ENCODE peak calls at places on chromosome 13, in seven cellular contexts. Z, B, R, P, M, F and Y are unnamed samples.

GRCh38 chr13:21698975-21699679 is 28.3 kb downstream of the FGF9 start:
- DNase-seq in B (no peak), M (no peak), R (no peak), P (no peak), Z (no peak), F (no peak), Y (no peak)

GRCh38 chr13:76980075-76980718 is 11.7 kb upstream of the CLN5 start:
- DNase-seq in R (no peak), M (peak), P (peak), B (peak), Z (peak), F (peak), Y (no peak)

GRCh38 chr13:101398920-101399319 is 17.4 kb downstream of the NALCN start:
- DNase-seq in P (no peak), Z (no peak), B (no peak), F (no peak), R (no peak), M (no peak), Y (no peak)

GRCh38 chr13:28763887-28764286 is 45.1 kb upstream of the SLC46A3 start:
- DNase-seq in M (no peak), F (no peak), Z (no peak), B (no peak), P (no peak), R (no peak), Y (no peak)

GRCh38 chr13:57353831-57354230 is 186.8 kb downstream of the PRR20E start:
- DNase-seq in M (no peak), B (no peak), Z (no peak), P (no peak), R (no peak), F (no peak), Y (no peak)

GRCh38 chr13:99496322-99497142 is 4.7 kb upstream of the TM9SF2 start:
- DNase-seq in F (peak), R (peak), M (peak), P (peak), B (peak), Z (no peak), Y (peak)

GRCh38 chr13:49652691-49653305 is 24.5 kb downstream of the ARL11 start:
- DNase-seq in Z (no peak), P (peak), B (no peak), M (peak), R (no peak), F (peak), Y (no peak)

GRCh38 chr13:43196171-43196611 is 172.8 kb downstream of the DNAJC15 start:
- DNase-seq in B (no peak), R (no peak), Z (no peak), F (peak), P (no peak), M (no peak), Y (no peak)

GRCh38 chr13:91078093-91078679 is 269.3 kb upstream of the MIR17HG start:
- DNase-seq in F (no peak), R (no peak), B (no peak), Z (no peak), P (no peak), M (peak), Y (no peak)

GRCh38 chr13:71368301-71368700 is 498.7 kb downstream of the DACH1 start:
- DNase-seq in B (no peak), R (no peak), P (no peak), Z (no peak), M (no peak), F (no peak), Y (no peak)

GRCh38 chr13:30577381-30577780 is 40.3 kb upstream of the USPL1 start:
- DNase-seq in Z (no peak), R (no peak), P (no peak), B (no peak), M (peak), F (peak), Y (no peak)

GRCh38 chr13:20769091-20769490 is 4.7 kb downstream of the EEF1AKMT1 start:
- DNase-seq in B (no peak), R (no peak), P (no peak), Z (no peak), M (no peak), F (no peak), Y (no peak)

GRCh38 chr13:89783221-89783755 is 1564.2 kb upstream of the MIR17HG start:
- DNase-seq in P (no peak), Z (no peak), M (no peak), R (peak), F (no peak), B (no peak), Y (no peak)

GRCh38 chr13:110479648-110480047 is 81.9 kb downstream of the RAB20 start:
- DNase-seq in M (no peak), F (no peak), P (no peak), B (no peak), Z (no peak), R (no peak), Y (no peak)

GRCh38 chr13:102400619-102401125 is 1.2 kb downstream of the FGF14 start:
- DNase-seq in P (no peak), F (no peak), Z (no peak), B (no peak), R (no peak), M (no peak), Y (no peak)

GRCh38 chr13:51717786-51718398 is 86.1 kb downstream of the DHRS12 start:
- DNase-seq in R (no peak), Z (no peak), B (no peak), F (no peak), P (no peak), M (no peak), Y (no peak)

GRCh38 chr13:109156181-109156935 is 526.9 kb downstream of the MYO16 start:
- DNase-seq in R (no peak), B (no peak), Z (no peak), P (no peak), M (peak), F (no peak), Y (no peak)

GRCh38 chr13:95710313-95710712 is 33.4 kb downstream of the DNAJC3 start:
- DNase-seq in M (peak), B (no peak), F (no peak), P (no peak), Z (no peak), R (no peak), Y (no peak)

GRCh38 chr13:65830411-65831172 is 1399.5 kb downstream of the PCDH9 start:
- DNase-seq in B (no peak), F (no peak), Z (no peak), P (no peak), M (no peak), R (no peak), Y (no peak)

GRCh38 chr13:99203601-99204579 is 3.2 kb downstream of the UBAC2 start:
- DNase-seq in R (peak), M (no peak), B (no peak), F (no peak), P (no peak), Z (no peak), Y (no peak)

GRCh38 chr13:33236021-33236420 is 49.5 kb downstream of the STARD13 start:
- DNase-seq in B (no peak), F (no peak), M (no peak), R (no peak), Z (no peak), P (no peak), Y (no peak)

DNA sequence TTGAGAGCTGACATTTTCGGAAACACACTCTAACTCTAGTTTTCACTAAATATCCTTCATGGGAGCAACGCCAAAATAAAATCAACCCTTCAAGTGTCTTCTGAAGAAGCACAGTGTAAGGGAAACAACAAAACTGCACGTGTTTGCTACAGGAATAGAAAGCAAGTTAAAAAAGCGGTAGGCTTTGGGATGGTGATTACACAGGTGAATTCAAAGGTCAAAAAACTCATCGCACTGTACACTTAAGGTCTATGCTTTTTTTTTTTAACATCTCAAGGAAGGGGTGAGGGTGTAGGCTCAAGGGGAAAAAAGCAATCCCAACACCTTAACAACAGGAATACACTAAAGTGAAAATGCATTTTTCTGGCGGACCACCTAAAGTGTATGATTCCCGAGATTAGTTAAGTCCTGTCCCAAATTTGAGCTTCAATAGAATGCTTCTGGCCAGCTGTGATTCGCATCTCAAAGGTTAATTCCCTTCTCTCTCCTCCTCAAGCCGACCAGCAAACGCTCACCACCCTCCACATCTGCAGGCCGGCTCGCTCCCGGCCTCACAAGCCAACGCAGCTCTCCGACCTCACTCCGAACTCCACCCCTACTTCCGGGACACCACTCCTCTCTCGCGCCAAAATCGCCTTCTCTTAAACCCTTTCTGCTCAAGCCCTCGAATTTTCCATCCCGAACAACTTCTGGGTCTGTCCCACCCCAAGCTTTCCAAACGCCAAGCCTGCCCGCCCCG is 1.1 kb downstream of the ARGLU1 start:
- DNase-seq in Z (no peak), M (peak), R (no peak), P (peak), B (peak), F (peak), Y (peak)
- TF ChIP-seq POLR2A in Z (no peak), M (no peak), R (no peak), P (peak), B (no peak), F (peak), Y (no peak)

GRCh38 chr13:114130131-114130707 is 2.2 kb downstream of the RASA3 start:
- DNase-seq in Z (no peak), M (no peak), P (no peak), R (no peak), F (no peak), B (no peak), Y (no peak)

GRCh38 chr13:114128348-114128623 is 4.1 kb downstream of the RASA3 start:
- DNase-seq in M (no peak), Z (no peak), R (no peak), P (no peak), F (no peak), B (no peak), Y (no peak)

GRCh38 chr13:114129649-114130062 is 2.8 kb downstream of the RASA3 start:
- DNase-seq in P (no peak), B (no peak), F (no peak), R (no peak), M (no peak), Z (no peak), Y (no peak)

GRCh38 chr13:114127473-114128347 is 4.7 kb downstream of the RASA3 start:
- DNase-seq in R (no peak), P (no peak), Z (no peak), M (no peak), B (no peak), F (no peak), Y (no peak)

DNA sequence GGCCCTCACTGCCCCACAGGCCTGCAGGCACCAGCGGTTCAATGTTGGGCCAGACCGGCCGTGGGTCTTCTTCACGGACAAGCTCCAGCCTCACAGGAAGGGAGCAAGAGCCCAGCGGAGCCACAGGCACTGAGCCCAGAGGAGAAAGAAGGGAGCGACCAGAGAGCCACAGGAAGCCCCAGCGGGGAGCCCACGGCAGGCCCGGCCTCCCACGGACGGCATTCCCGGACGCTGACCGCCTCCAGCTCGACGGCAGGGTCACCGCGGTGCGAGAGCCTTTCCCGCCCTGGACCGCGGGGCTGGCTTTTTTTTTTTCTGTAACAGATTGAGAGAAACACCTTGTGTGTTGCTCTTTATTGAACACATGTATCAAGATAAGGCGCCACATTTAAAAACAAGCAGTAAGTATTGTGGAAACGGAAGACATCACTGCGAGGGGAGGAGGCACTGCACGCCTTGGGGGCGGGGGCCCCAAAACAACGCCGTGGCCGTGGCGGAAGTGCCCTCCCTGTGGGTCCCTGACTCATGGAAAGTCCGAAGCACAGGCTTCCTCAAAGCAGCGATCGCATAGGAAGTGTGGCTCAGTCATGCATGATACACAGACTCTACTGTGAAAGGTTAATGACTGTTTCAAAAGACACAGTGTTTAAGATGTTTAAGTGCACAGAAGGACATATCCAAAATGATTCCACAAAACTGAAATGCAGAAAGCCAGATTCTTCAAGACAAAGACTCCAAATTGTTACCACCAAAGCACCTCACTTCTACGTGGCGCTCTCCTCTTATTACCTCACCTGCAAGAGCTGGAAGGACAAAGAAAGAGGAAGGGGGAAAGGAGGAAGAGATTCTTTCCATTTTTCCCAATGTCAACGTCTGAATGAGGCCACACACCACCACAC is 3.5 kb downstream of the RASA3 start:
- DNase-seq in B (peak), M (no peak), P (peak), F (peak), Z (no peak), R (no peak), Y (peak)
- TF ChIP-seq POLR2A in B (no peak), M (no peak), P (peak), F (peak), Z (no peak), R (no peak), Y (peak)

GRCh38 chr13:24622481-24622880 is 57.7 kb upstream of the ATP12A start:
- DNase-seq in P (no peak), Z (no peak), B (no peak), R (no peak), M (no peak), F (no peak), Y (no peak)
- TF ChIP-seq POLR2A in P (no peak), Z (no peak), B (no peak), R (no peak), M (no peak), F (no peak), Y (no peak)

GRCh38 chr13:113327766-113328391 is 30.8 kb downstream of the LAMP1 start:
- DNase-seq in R (no peak), M (no peak), B (no peak), P (no peak), Z (no peak), F (no peak), Y (no peak)
- TF ChIP-seq POLR2A in R (no peak), M (no peak), B (no peak), P (no peak), Z (no peak), F (no peak), Y (no peak)

DNA sequence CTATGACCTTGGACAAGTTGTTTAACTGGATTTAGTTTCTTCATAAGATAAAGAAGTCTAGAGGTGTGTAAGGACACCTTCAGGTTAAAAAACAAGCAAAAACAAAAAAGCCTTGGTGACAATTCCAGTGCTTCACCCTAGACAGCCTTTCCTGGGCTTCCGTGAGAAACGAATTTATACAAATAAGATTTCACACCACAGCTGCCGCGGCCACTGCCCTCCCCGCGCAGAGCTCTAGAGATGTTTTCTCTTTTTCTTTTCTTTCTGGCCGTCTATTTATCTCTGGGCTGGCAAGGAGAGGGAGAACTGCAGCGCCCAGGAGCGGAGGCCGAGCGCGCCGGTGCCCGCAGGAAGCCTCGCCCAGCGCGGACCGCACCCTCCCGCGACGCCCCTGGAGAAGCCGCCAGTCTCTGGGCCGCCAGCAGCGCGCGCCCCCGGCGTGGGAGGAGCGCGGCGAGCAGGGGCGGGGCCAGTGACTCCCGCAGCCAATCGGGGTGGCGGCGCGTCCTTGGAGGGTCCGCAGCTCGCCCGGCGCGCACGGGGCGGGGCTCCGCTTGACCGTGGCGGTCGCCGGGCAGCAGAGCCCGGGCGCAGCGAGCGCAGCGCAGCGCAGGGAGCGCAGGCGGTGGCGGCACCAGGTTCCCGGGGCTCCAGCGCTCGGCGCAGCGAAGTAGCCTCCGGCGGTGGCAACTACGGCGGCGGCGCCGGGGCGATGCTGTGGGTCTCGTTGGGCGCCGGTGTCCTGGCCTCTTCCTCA is 107.0 kb downstream of the RXFP2 start:
- DNase-seq in Z (peak), R (no peak), P (peak), M (peak), F (peak), B (peak), Y (peak)
- TF ChIP-seq POLR2A in Z (no peak), R (no peak), P (peak), M (no peak), F (no peak), B (no peak), Y (no peak)

GRCh38 chr13:60396008-60396782 is 825 bp upstream of the TDRD3 start:
- DNase-seq in B (peak), R (peak), M (peak), F (peak), P (peak), Z (peak), Y (peak)

GRCh38 chr13:60396783-60397692 is at the start of gene TDRD3:
- DNase-seq in P (peak), M (peak), F (peak), B (peak), Z (peak), R (peak), Y (peak)

GRCh38 chr13:60398949-60399589 is 2.0 kb downstream of the TDRD3 start:
- DNase-seq in R (no peak), B (no peak), M (no peak), Z (no peak), P (no peak), F (no peak), Y (no peak)

GRCh38 chr13:60398438-60398891 is 1.4 kb downstream of the TDRD3 start:
- DNase-seq in B (no peak), R (no peak), Z (no peak), M (no peak), F (no peak), P (no peak), Y (no peak)

GRCh38 chr13:60397693-60398437 is 845 bp downstream of the TDRD3 start:
- DNase-seq in M (peak), F (peak), B (peak), Z (peak), R (no peak), P (peak), Y (peak)
- TF ChIP-seq POLR2A in M (peak), F (peak), B (no peak), Z (no peak), R (no peak), P (no peak), Y (no peak)

DNA sequence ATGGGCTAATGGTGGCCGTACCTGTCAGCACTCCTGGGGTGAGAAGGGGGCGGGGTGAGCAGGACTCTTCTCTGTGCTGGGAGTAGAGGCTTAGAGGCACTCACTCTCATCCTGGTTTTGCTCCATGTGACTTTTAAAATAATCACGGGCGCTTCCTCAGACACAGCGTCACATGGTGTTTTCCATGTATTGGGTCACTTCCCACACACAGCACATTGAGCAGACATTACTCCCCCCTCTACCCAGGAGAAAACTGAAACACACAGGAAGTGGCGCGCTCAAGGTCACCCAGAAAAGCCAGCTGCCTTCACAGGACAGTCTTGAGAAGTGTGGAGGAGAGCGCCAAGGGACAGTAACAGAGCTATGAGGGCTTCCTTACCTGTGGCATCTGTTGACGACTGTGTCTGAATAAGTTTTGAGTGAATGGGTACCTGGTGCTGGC is 23.2 kb downstream of the SPATA13 start:
- DNase-seq in P (no peak), M (no peak), Z (no peak), F (peak), B (no peak), R (no peak), Y (no peak)
- TF ChIP-seq POLR2A in P (no peak), M (no peak), Z (no peak), F (peak), B (no peak), R (no peak), Y (no peak)